ENCODE peak calls at places on chromosomes 16 and 17, in four cellular contexts. G, A, Y and K are unnamed samples. For H3K4me1, the result is how much of the 10 kb centered on the place peaks cover.

GRCh38 chr17:77842906-77843249 is 115.6 kb upstream of the TNRC6C start:
- DNase-seq in G (no peak), A (no peak), Y (no peak), K (no peak)

GRCh38 chr17:14737984-14738651 is 437.2 kb downstream of the HS3ST3B1 start:
- DNase-seq in G (peak), A (peak), Y (peak), K (peak)

GRCh38 chr16:81403601-81404391 is 40.8 kb upstream of the CMIP start:
- DNase-seq in G (peak), A (peak), Y (peak), K (peak)

GRCh38 chr16:5768445-5768844 is 670.9 kb upstream of the EEF2KMT start:
- DNase-seq in G (no peak), A (no peak), Y (no peak), K (no peak)

GRCh38 chr16:82192665-82193064 is 22.6 kb upstream of the MPHOSPH6 start:
- DNase-seq in G (peak), A (no peak), Y (no peak), K (no peak)

GRCh38 chr17:7184091-7184488 is 4.9 kb upstream of the ASGR1 start:
- DNase-seq in G (peak), A (no peak), Y (peak), K (no peak)

GRCh38 chr17:50043290-50044148 is 12.4 kb upstream of the ITGA3 start:
- DNase-seq in G (peak), A (peak), Y (no peak), K (no peak)

GRCh38 chr17:42107597-42108576 is 4.6 kb downstream of the DHX58 start:
- DNase-seq in G (peak), A (peak), Y (peak), K (no peak)

GRCh38 chr17:336110-337021 is 16.2 kb downstream of the RPH3AL start:
- DNase-seq in G (peak), A (peak), Y (no peak), K (peak)

GRCh38 chr17:76697702-76698465 is 12.9 kb downstream of the MXRA7 start:
- DNase-seq in G (no peak), A (no peak), Y (no peak), K (peak)

GRCh38 chr16:17364319-17365210 is 106.2 kb downstream of the XYLT1 start:
- DNase-seq in G (peak), A (no peak), Y (peak), K (no peak)

GRCh38 chr16:985646-986400 is 4.3 kb downstream of the SOX8 start:
- DNase-seq in G (no peak), A (no peak), Y (no peak), K (no peak)

GRCh38 chr16:67528222-67528869 is at the start of gene RIPOR1:
- DNase-seq in G (no peak), A (peak), Y (no peak), K (no peak)

GRCh38 chr16:16157166-16157565 is 66.1 kb downstream of the ABCC6 start:
- DNase-seq in G (no peak), A (no peak), Y (no peak), K (no peak)

GRCh38 chr16:35221482-35222185 is 1762.2 kb downstream of the TP53TG3F start:
- DNase-seq in G (no peak), A (no peak), Y (no peak), K (no peak)

GRCh38 chr17:48646183-48647102 is 20.3 kb upstream of the HOXB9 start:
- DNase-seq in G (no peak), A (no peak), Y (no peak), K (no peak)

GRCh38 chr17:7763919-7764318 is 46.4 kb downstream of the DNAH2 start:
- DNase-seq in G (no peak), A (no peak), Y (no peak), K (no peak)

GRCh38 chr17:73308017-73308823 is 3.6 kb downstream of the CDC42EP4 start:
- DNase-seq in G (peak), A (peak), Y (peak), K (peak)

GRCh38 chr17:28763804-28764266 is 20.0 kb downstream of the TRAF4 start:
- DNase-seq in G (peak), A (peak), Y (peak), K (peak)

GRCh38 chr16:49737541-49737940 is 118.4 kb downstream of the ZNF423 start:
- DNase-seq in G (no peak), A (no peak), Y (no peak), K (no peak)

GRCh38 chr17:29068828-29069227 is 25.9 kb downstream of the PIPOX start:
- DNase-seq in G (no peak), A (no peak), Y (no peak), K (no peak)

GRCh38 chr17:2856727-2857126 is 60.5 kb downstream of the RAP1GAP2 start:
- DNase-seq in G (no peak), A (no peak), Y (no peak), K (no peak)

GRCh38 chr17:4329838-4330237 is 36.6 kb downstream of the UBE2G1 start:
- DNase-seq in G (no peak), A (no peak), Y (no peak), K (no peak)

GRCh38 chr16:81940781-81941560 is 70.3 kb downstream of the SDR42E1 start:
- DNase-seq in G (no peak), A (no peak), Y (no peak), K (no peak)

GRCh38 chr16:15643453-15644305 is 725 bp upstream of the MARF1 start:
- DNase-seq in G (peak), A (no peak), Y (peak), K (no peak)

GRCh38 chr17:61405047-61405685 is 5.5 kb downstream of the TBX2 start:
- DNase-seq in G (no peak), A (peak), Y (no peak), K (peak)

GRCh38 chr16:51155199-51155607 is 4.1 kb upstream of the SALL1 start:
- DNase-seq in G (no peak), A (no peak), Y (no peak), K (no peak)

GRCh38 chr16:80554037-80554436 is 13.2 kb downstream of the DYNLRB2 start:
- DNase-seq in G (no peak), A (no peak), Y (no peak), K (no peak)

GRCh38 chr17:50276588-50277356 is 2.5 kb downstream of the TMEM92 start:
- DNase-seq in G (no peak), A (peak), Y (no peak), K (no peak)

GRCh38 chr16:70780546-70780945 is 20.4 kb downstream of the VAC14 start:
- DNase-seq in G (no peak), A (no peak), Y (no peak), K (no peak)

GRCh38 chr17:41060052-41060604 is at the start of gene KRTAP2-3:
- DNase-seq in G (no peak), A (no peak), Y (no peak), K (no peak)

GRCh38 chr16:66335704-66336329 is 30.7 kb upstream of the CDH5 start:
- DNase-seq in G (no peak), A (no peak), Y (no peak), K (no peak)

GRCh38 chr17:74836191-74836590 is 23.5 kb downstream of the GRIN2C start:
- DNase-seq in G (no peak), A (no peak), Y (no peak), K (no peak)

GRCh38 chr17:6430769-6431168 is 4.2 kb downstream of the AIPL1 start:
- DNase-seq in G (no peak), A (no peak), Y (no peak), K (no peak)

GRCh38 chr16:57960310-57960709 is 10.6 kb downstream of the CNGB1 start:
- DNase-seq in G (no peak), A (no peak), Y (no peak), K (no peak)

GRCh38 chr17:47810901-47811635 is 10.5 kb downstream of the OSBPL7 start:
- DNase-seq in G (no peak), A (no peak), Y (no peak), K (no peak)

GRCh38 chr17:17232303-17232621 is 4.7 kb downstream of the FLCN start:
- DNase-seq in G (no peak), A (no peak), Y (no peak), K (peak)
- H3K4me1 ChIP-seq in G (under half), A (under half), Y (under half), K (under half)

GRCh38 chr16:21302898-21303528 is 24.9 kb upstream of the CRYM start:
- DNase-seq in G (no peak), A (no peak), Y (no peak), K (no peak)

GRCh38 chr16:21301168-21301894 is 23.2 kb upstream of the CRYM start:
- DNase-seq in G (peak), A (peak), Y (peak), K (peak)

GRCh38 chr16:21301895-21302291 is 23.8 kb upstream of the CRYM start:
- DNase-seq in G (no peak), A (no peak), Y (no peak), K (no peak)

GRCh38 chr16:21300309-21301167 is 22.4 kb upstream of the CRYM start:
- DNase-seq in G (peak), A (peak), Y (peak), K (peak)

GRCh38 chr16:21302454-21302853 is 24.4 kb upstream of the CRYM start:
- DNase-seq in G (no peak), A (no peak), Y (no peak), K (no peak)
- H3K4me3 ChIP-seq in G (no peak), A (no peak), Y (no peak), K (peak)

GRCh38 chr16:3954411-3954921 is 74.0 kb upstream of the CREBBP start:
- DNase-seq in G (peak), A (peak), Y (no peak), K (no peak)
- TF ChIP-seq CTCF in G (no peak), A (no peak), Y (no peak), K (no peak)

GRCh38 chr16:53501216-53501859 is 1.7 kb downstream of the AKTIP start:
- DNase-seq in G (no peak), A (no peak), Y (no peak), K (no peak)
- H3K4me1 ChIP-seq in G (under half), A (under half), Y (under half), K (under half)

GRCh38 chr17:32565401-32565800 is 78.6 kb downstream of the CDK5R1 start:
- DNase-seq in G (no peak), A (no peak), Y (no peak), K (no peak)

GRCh38 chr17:32564325-32564724 is 77.5 kb downstream of the CDK5R1 start:
- DNase-seq in G (no peak), A (no peak), Y (no peak), K (no peak)

GRCh38 chr17:32567086-32567485 is 80.3 kb downstream of the CDK5R1 start:
- DNase-seq in G (no peak), A (no peak), Y (no peak), K (no peak)

GRCh38 chr17:32567511-32567910 is 80.7 kb downstream of the CDK5R1 start:
- DNase-seq in G (no peak), A (no peak), Y (no peak), K (no peak)

GRCh38 chr17:32566303-32566702 is 79.5 kb downstream of the CDK5R1 start:
- DNase-seq in G (no peak), A (no peak), Y (no peak), K (no peak)
- H3K4me3 ChIP-seq in G (no peak), A (no peak), Y (no peak), K (no peak)

GRCh38 chr16:48354877-48355585 is 30.2 kb downstream of the SIAH1 start:
- DNase-seq in G (no peak), A (no peak), Y (no peak), K (no peak)

GRCh38 chr16:48356633-48357376 is 28.4 kb downstream of the SIAH1 start:
- DNase-seq in G (no peak), A (no peak), Y (no peak), K (no peak)

GRCh38 chr16:48352648-48353347 is 32.4 kb downstream of the SIAH1 start:
- DNase-seq in G (no peak), A (no peak), Y (no peak), K (no peak)

GRCh38 chr16:48350716-48351115 is 34.5 kb downstream of the SIAH1 start:
- DNase-seq in G (no peak), A (no peak), Y (no peak), K (no peak)

GRCh38 chr16:48353565-48354163 is 31.5 kb downstream of the SIAH1 start:
- DNase-seq in G (peak), A (no peak), Y (peak), K (peak)
- TF ChIP-seq CTCF in G (peak), A (peak), Y (peak), K (peak)

DNA sequence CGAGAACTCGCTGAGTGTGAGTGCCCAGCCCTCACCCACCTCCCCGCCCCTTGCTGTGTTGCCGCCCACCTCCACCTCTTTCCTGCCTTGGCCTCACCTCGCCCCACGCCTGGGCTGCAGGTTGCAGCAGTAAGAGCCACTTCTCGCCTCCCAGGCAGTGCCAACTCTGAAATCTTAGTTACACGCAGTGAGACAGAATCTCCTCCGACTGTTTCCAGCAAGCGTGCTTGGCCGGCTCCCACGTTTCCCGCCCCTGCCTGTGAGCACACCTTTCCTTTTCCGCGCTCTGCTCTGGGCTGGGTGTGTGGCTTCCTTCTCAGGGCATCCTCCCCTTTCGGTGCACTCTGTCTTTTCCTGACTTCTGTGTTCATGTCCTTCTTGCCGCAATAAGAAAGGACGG is 5.7 kb downstream of the ENGASE start:
- DNase-seq in G (no peak), A (peak), Y (no peak), K (no peak)
- H3K4me1 ChIP-seq in G (under half), A (under half), Y (under half), K (under half)